ENCODE peak calls at places on chromosomes 4 and X, in five cellular contexts. S is SK-N-SH, J is spleen, O is fibroblast of lung, W is hepatocyte. U is an unnamed sample. For H3K4me1, the result is how much of the 10 kb centered on the place peaks cover.

GRCh38 chr4:136637071-136637777 is 895.1 kb downstream of the PCDH18 start:
- DNase-seq in S (peak), J (no peak), O (no peak), W (peak), U (peak)

GRCh38 chrX:118199997-118200396 is 83.4 kb upstream of the KLHL13 start:
- DNase-seq in S (no peak), J (no peak), O (no peak), W (no peak), U (peak)

GRCh38 chr4:171954650-171955049 is 141.4 kb downstream of the GALNTL6 start:
- DNase-seq in S (no peak), J (no peak), O (no peak), W (no peak), U (no peak)

GRCh38 chr4:173264245-173264959 is 69.8 kb downstream of the HMGB2 start:
- DNase-seq in S (peak), J (no peak), O (peak), W (no peak), U (peak)

GRCh38 chr4:139666735-139667266 is 1.2 kb downstream of the MGST2 start:
- DNase-seq in S (no peak), J (no peak), O (peak), W (peak), U (peak)

GRCh38 chr4:139301821-139302611 is at the start of gene NDUFC1:
- DNase-seq in S (peak), J (peak), O (peak), W (peak), U (peak)

GRCh38 chrX:28922106-28922505 is 334.9 kb downstream of the IL1RAPL1 start:
- DNase-seq in S (no peak), J (no peak), O (no peak), W (no peak), U (peak)

GRCh38 chr4:7645956-7646355 is 211.2 kb upstream of the PSAPL1 start:
- DNase-seq in S (no peak), J (no peak), O (no peak), W (no peak), U (no peak)

GRCh38 chrX:153638436-153639176 is 8.4 kb upstream of the DUSP9 start:
- DNase-seq in S (peak), J (no peak), O (no peak), W (peak), U (no peak)

GRCh38 chr4:147019061-147019460 is 73.4 kb upstream of the TTC29 start:
- DNase-seq in S (peak), J (peak), O (peak), W (peak), U (peak)

GRCh38 chrX:49915352-49916222 is 6.8 kb upstream of the CLCN5 start:
- DNase-seq in S (peak), J (no peak), O (peak), W (peak), U (peak)

GRCh38 chrX:139025822-139026221 is 314.3 kb upstream of the FGF13 start:
- DNase-seq in S (no peak), J (no peak), O (no peak), W (no peak), U (no peak)
- H3K4me1 ChIP-seq in S (under half), J (under half), O (under half), W (under half), U (under half)

GRCh38 chr4:148058160-148058859 is 326.4 kb downstream of the ARHGAP10 start:
- DNase-seq in S (no peak), J (no peak), O (no peak), W (no peak), U (no peak)

GRCh38 chr4:148057425-148058020 is 325.6 kb downstream of the ARHGAP10 start:
- DNase-seq in S (no peak), J (no peak), O (no peak), W (no peak), U (no peak)

GRCh38 chr4:148054275-148054674 is 322.4 kb downstream of the ARHGAP10 start:
- DNase-seq in S (no peak), J (no peak), O (no peak), W (no peak), U (no peak)

GRCh38 chr4:148055844-148056243 is 324.0 kb downstream of the ARHGAP10 start:
- DNase-seq in S (no peak), J (no peak), O (no peak), W (no peak), U (no peak)

DNA sequence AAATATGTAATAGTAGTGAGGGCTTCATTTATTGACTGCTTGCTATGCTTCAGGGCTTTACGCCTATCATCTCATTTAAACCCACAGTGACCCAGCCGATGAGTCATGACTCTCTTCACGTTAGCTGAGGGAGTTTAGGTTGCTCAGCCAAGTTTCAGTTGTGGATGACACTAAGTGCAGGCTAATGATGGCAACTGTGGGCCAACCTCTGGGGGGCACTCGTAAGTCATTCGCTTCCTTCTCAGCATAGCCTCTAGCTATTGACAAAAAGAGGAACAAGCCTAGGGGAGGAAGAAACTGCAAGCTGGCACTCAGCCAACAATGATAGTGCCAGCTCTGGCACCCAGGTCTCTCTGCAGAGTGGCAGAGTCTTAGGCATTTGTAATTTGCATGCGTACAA is 325.0 kb downstream of the ARHGAP10 start:
- DNase-seq in S (no peak), J (peak), O (peak), W (no peak), U (no peak)
- H3K4me3 ChIP-seq in S (no peak), J (no peak), O (no peak), W (no peak), U (no peak)

GRCh38 chr4:168710353-168710946 is 213.6 kb downstream of the PALLD start:
- DNase-seq in S (peak), J (no peak), O (peak), W (peak), U (peak)
- TF ChIP-seq CTCF in S (peak), J (peak), O (peak), W (peak), U (peak)

DNA sequence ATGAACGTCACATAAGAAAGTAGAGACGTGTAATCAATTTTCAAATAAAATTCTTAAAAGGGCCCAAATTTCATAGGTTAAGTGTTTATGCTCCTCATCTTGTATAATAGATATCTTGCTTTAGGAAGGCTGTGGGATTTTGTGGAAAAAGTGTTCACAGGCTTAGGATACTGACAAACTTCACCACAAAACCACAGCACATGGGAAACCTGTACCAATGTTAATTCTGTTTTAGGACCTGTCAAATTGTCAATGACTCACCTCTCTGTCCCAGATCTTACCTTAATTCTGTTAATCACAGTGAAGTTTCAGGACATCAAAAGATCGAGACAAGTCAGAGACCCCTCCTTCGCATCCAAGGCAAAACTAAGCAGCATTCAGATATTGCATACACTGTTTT is 24.2 kb downstream of the FGFBP1 start:
- DNase-seq in S (no peak), J (no peak), O (peak), W (no peak), U (no peak)
- H3K4me1 ChIP-seq in S (under half), J (under half), O (under half), W (under half), U (under half)

GRCh38 chr4:163395758-163396157 is 52.1 kb downstream of the NPY5R start:
- DNase-seq in S (no peak), J (no peak), O (no peak), W (no peak), U (peak)
- H3K4me3 ChIP-seq in S (peak), J (no peak), O (peak), W (no peak), U (no peak)

GRCh38 chrX:40527543-40527942 is 53.2 kb upstream of the ATP6AP2 start:
- DNase-seq in S (no peak), J (no peak), O (no peak), W (no peak), U (no peak)

GRCh38 chrX:40526412-40526811 is 54.4 kb upstream of the ATP6AP2 start:
- DNase-seq in S (no peak), J (no peak), O (no peak), W (no peak), U (peak)

GRCh38 chrX:40521868-40522450 is 58.8 kb upstream of the ATP6AP2 start:
- DNase-seq in S (no peak), J (no peak), O (no peak), W (no peak), U (no peak)

GRCh38 chrX:40523852-40524251 is 56.9 kb upstream of the ATP6AP2 start:
- DNase-seq in S (no peak), J (no peak), O (no peak), W (no peak), U (no peak)

DNA sequence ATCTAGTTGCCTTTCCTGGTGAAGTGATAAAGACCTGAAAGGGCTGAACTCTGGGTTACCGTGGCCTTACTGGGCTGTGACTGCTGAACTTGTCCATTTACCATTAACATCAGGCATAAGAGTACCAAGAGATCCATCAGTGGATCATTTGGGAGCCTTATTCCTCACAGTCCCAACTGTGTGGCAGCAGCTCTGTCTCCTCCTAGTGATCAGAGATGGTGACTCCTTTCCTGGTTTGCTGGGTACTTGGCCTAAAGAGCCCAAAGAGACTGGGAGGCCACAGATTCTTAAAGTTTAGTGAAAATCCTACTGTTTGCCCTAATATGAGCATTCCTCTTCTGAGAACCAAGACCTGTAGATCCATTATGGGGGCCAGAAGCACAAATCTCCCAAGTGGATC is 56.3 kb upstream of the ATP6AP2 start:
- DNase-seq in S (no peak), J (no peak), O (no peak), W (no peak), U (no peak)
- TF ChIP-seq CTCF in S (no peak), J (no peak), O (no peak), W (no peak), U (peak)

GRCh38 chr4:26815686-26816085 is 45.0 kb upstream of the STIM2 start:
- DNase-seq in S (no peak), J (no peak), O (no peak), W (no peak), U (no peak)
- H3K4me1 ChIP-seq in S (under half), J (under half), O (under half), W (under half), U (under half)

GRCh38 chrX:372856-373640 is 13.7 kb downstream of the PPP2R3B start:
- DNase-seq in S (no peak), J (peak), O (peak), W (no peak), U (peak)

GRCh38 chrX:371907-372306 is 14.8 kb downstream of the PPP2R3B start:
- DNase-seq in S (no peak), J (peak), O (no peak), W (no peak), U (no peak)

GRCh38 chrX:375181-376036 is 11.3 kb downstream of the PPP2R3B start:
- DNase-seq in S (no peak), J (peak), O (no peak), W (no peak), U (no peak)

GRCh38 chrX:373641-374471 is 12.9 kb downstream of the PPP2R3B start:
- DNase-seq in S (no peak), J (peak), O (peak), W (peak), U (peak)

GRCh38 chrX:374566-374965 is 12.1 kb downstream of the PPP2R3B start:
- DNase-seq in S (peak), J (peak), O (no peak), W (no peak), U (no peak)
- H3K4me3 ChIP-seq in S (no peak), J (peak), O (peak), W (no peak), U (peak)

GRCh38 chr4:181650033-181650825 is 593.0 kb upstream of the TENM3 start:
- DNase-seq in S (no peak), J (no peak), O (peak), W (no peak), U (no peak)
- TF ChIP-seq CTCF in S (no peak), J (no peak), O (no peak), W (no peak), U (no peak)

DNA sequence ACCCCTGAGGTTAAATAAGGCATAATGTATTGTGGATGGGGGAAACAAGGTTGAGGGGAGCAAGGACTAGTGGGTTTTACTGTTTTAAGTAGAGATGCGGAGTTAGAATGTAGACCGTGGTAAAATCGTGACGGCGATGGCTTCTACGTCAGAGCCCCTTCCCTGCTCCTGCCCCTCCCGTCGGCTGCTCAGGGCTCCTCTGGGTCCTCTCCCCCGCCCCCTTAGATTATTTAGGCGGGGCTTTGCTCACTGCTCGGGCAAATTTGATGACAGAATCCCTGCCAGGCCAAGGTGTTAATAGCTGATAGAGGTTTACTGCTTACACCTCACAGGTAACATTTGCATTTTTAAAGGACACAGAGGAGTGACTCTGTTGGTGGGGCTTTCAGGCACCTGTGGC is 2.3 kb downstream of the FRMPD3 start:
- DNase-seq in S (no peak), J (no peak), O (no peak), W (no peak), U (no peak)
- H3K4me1 ChIP-seq in S (under half), J (under half), O (under half), W (under half), U (under half)

U was measured in cardiac muscle cell.